ENCODE peak calls at places on chromosome 17, in six cellular contexts. B is neural crest cell, F is left ventricle myocardium inferior, X is OCI-LY7, V is AG04449, C is PC-9. E is an unnamed sample.

GRCh38 chr17:20206591-20206990 is 197.4 kb downstream of the SPECC1 start:
- DNase-seq in B (no peak), F (no peak), X (no peak), V (no peak), C (no peak), E (no peak)

GRCh38 chr17:66177048-66177447 is 14.9 kb downstream of the CEP112 start:
- DNase-seq in X (no peak), B (no peak), V (no peak), C (no peak), F (no peak), E (no peak)

GRCh38 chr17:35313875-35314409 is 59.5 kb downstream of the SLFN11 start:
- DNase-seq in V (no peak), B (no peak), X (no peak), C (no peak), F (peak; percentile 67), E (peak; percentile 26)

GRCh38 chr17:6497496-6498221 is 53.4 kb downstream of the PIMREG start:
- DNase-seq in X (no peak), F (no peak), C (no peak), V (no peak), B (no peak), E (no peak)

GRCh38 chr17:38967290-38967738 is at the start of gene FBXO47:
- DNase-seq in X (peak; percentile 93), B (peak; percentile 66), C (peak; percentile 89), V (no peak), F (peak; percentile 94), E (peak; percentile 96)

GRCh38 chr17:3911271-3912053 is 4.8 kb downstream of the P2RX1 start:
- DNase-seq in F (no peak), X (peak; percentile 98), C (no peak), B (no peak), V (no peak), E (no peak)

GRCh38 chr17:74512624-74513084 is 18.6 kb downstream of the CD300LB start:
- DNase-seq in F (no peak), X (no peak), B (no peak), C (no peak), V (no peak), E (no peak)

GRCh38 chr17:3600529-3601205 is 8.5 kb downstream of the TRPV1 start:
- DNase-seq in X (no peak), B (no peak), V (no peak), F (no peak), C (no peak), E (no peak)

GRCh38 chr17:42421479-42422332 is 1.4 kb downstream of the CAVIN1 start:
- DNase-seq in V (no peak), B (no peak), F (peak; percentile 56), C (peak; percentile 63), X (no peak), E (peak; percentile 75)

GRCh38 chr17:31834448-31834847 is 24.6 kb downstream of the COPRS start:
- DNase-seq in X (no peak), B (no peak), C (no peak), F (no peak), V (no peak), E (no peak)

GRCh38 chr17:72422505-72423285 is 301.9 kb downstream of the SOX9 start:
- DNase-seq in B (no peak), C (peak; percentile 93), V (peak; percentile 44), F (peak; percentile 37), X (peak; percentile 3), E (no peak)

GRCh38 chr17:58380207-58381123 is 28.5 kb upstream of the SUPT4H1 start:
- DNase-seq in X (no peak), V (no peak), B (no peak), F (no peak), C (no peak), E (no peak)

GRCh38 chr17:20922128-20922670 is 120.6 kb downstream of the USP22 start:
- DNase-seq in V (no peak), B (no peak), F (peak; percentile 38), X (no peak), C (peak; percentile 18), E (peak; percentile 53)

GRCh38 chr17:78127888-78128615 is 503 bp downstream of the TMC6 start:
- DNase-seq in V (no peak), F (no peak), B (no peak), C (peak; percentile 73), X (peak; percentile 40), E (no peak)

GRCh38 chr17:36197389-36197708 is 791 bp upstream of the CCL3L1 start:
- DNase-seq in X (no peak), B (no peak), V (no peak), C (no peak), F (no peak), E (no peak)

GRCh38 chr17:29393451-29393850 is 3.3 kb downstream of the TAOK1 start:
- DNase-seq in C (no peak), V (no peak), F (no peak), B (no peak), X (no peak), E (no peak)

GRCh38 chr17:16977932-16978331 is 6.0 kb upstream of the TNFRSF13B start:
- DNase-seq in F (no peak), X (no peak), C (no peak), V (no peak), B (no peak), E (no peak)

GRCh38 chr17:20993863-20994778 is 48.7 kb downstream of the USP22 start:
- DNase-seq in C (no peak), X (no peak), V (no peak), F (no peak), B (no peak), E (no peak)

GRCh38 chr17:59370580-59371299 is 39.3 kb downstream of the YPEL2 start:
- DNase-seq in X (no peak), V (no peak), B (no peak), F (no peak), C (no peak), E (no peak)

GRCh38 chr17:17342242-17342945 is 39.2 kb downstream of the NT5M start:
- DNase-seq in C (no peak), F (no peak), B (no peak), X (no peak), V (no peak), E (no peak)

GRCh38 chr17:60260540-60260939 is 110.8 kb downstream of the CA4 start:
- DNase-seq in B (no peak), V (no peak), X (no peak), C (no peak), F (no peak), E (no peak)

GRCh38 chr17:44968225-44969143 is at the start of gene C1QL1:
- DNase-seq in X (peak; percentile 92), C (peak; percentile 89), F (peak; percentile 94), V (no peak), B (peak; percentile 85), E (peak; percentile 89)

GRCh38 chr17:6126768-6127167 is 56.6 kb downstream of the WSCD1 start:
- DNase-seq in B (no peak), F (no peak), V (no peak), X (no peak), C (no peak), E (no peak)

GRCh38 chr17:2940352-2940751 is 123.1 kb downstream of the OR1D5 start:
- DNase-seq in B (no peak), V (no peak), C (no peak), F (peak; percentile 70), X (no peak), E (peak; percentile 26)

GRCh38 chr17:37562016-37562745 is 47.0 kb downstream of the SYNRG start:
- DNase-seq in X (no peak), F (no peak), C (no peak), B (no peak), V (no peak), E (no peak)

GRCh38 chr17:31079731-31080130 is 15.0 kb upstream of the NF1 start:
- DNase-seq in V (no peak), C (no peak), F (no peak), B (no peak), X (no peak), E (no peak)

DNA sequence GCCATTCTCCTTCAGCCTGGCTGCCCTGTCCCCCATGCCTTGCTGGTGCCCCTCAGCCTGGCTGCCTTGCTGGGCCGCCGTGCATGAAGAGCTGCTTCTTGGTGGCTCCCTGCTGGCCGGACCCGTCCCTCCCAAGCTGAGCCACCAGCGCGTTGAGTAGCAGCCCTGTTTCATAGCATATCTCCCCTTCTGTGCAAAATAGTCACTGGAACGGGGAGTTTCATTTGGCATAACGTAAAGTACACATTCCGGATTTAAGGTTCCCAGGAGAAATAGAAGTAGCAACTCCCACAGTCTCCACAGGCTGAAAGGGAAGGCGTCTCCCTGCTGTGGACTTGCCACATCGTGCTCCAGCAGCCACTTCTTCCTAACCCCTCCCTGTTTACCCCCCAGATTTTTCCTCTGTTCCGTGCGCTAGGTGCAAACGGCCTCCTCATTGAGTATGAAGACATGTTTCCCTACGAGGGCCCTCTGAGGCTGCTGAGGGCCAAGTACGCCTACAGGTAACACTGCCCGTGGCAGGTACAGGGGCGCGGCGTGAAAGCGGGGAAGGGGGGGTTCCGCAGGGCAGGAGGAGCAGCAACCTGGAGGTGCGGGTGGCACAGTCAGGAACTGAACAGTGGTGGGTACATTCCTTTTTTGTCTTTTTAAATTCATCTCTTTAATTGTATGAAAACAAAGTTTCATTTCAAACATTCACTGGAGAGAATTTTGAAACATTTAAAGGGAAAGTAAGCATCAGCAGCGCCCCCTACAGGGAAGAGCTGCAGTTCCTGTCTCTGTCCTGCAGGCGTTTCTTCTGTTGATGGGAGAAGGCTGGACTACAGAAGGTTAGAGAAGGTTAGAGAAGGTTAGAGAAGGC is 5.8 kb upstream of the OGFOD3 start:
- DNase-seq in V (no peak), B (peak; percentile 47), C (peak; percentile 31), X (peak; percentile 81), F (no peak), E (peak; percentile 55)
- TF ChIP-seq CTCF in V (peak; percentile 59), B (peak; percentile 64), C (peak; percentile 76), X (peak; percentile 100), F (peak; percentile 59), E (peak; percentile 50)

DNA sequence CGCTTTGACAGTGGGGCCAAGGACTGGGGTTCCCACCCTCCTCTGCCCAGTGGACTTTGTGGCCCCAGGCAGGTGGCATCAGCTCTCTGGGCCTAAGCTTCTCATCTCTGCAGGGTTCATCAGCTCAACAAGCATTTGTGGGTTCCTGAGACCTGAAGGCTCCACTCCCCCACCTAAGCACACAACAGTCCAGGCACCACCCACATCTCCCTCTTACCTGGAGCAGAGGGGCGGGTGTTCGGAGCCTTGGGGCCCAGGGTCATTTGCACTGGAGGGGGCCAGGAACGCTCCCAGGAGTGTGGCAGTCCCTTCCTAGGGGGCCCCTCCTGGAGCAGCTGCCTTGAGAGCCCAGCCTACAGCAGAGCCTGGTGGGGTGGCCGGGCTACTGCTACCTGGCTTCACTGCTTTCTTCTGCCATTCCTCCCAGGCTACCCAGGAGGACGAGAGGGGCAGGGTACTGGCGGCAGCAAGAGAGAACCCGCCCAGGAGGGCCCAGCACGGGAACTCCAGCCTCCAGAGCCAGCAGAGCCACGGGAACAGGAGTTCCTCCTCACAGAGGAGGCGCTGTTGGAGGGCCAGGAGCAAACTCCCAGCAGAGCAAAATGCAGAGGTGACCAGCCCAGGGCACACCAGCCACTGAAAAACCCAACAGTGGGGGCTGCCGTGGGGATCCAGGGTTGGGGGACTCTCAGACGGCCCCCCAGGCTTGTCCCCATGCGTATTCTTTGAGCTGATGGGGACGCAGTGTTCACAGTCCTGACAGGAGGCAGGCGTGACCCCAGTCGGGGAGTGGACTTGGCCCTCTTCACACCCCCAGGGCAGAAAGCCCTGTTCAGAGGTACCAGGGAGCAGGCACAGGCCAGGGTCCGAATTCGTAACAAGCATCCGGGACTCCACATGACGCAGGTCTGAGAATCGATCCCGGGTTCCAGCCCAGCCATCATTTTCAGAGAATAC is 35.1 kb upstream of the SLC38A10 start:
- DNase-seq in C (peak; percentile 75), F (no peak), X (no peak), V (no peak), B (no peak), E (no peak)
- TF ChIP-seq CTCF in C (no peak), F (no peak), X (no peak), V (no peak), B (no peak), E (no peak)

GRCh38 chr17:61410555-61411089 is 11.0 kb downstream of the TBX2 start:
- DNase-seq in B (peak; percentile 88), V (no peak), F (peak; percentile 80), C (peak; percentile 86), X (peak; percentile 76), E (peak; percentile 85)
- TF ChIP-seq CTCF in B (peak; percentile 66), V (peak; percentile 49), F (peak; percentile 63), C (peak; percentile 29), X (peak; percentile 75), E (peak; percentile 41)

GRCh38 chr17:34299017-34299416 is 13.5 kb downstream of the CCL11 start:
- DNase-seq in C (no peak), V (no peak), X (no peak), B (no peak), F (no peak), E (no peak)
- TF ChIP-seq CTCF in C (no peak), V (no peak), X (no peak), B (no peak), F (no peak), E (no peak)

E was measured in uterus.